ENCODE peak calls at places on chromosomes 3 and 15, in five cellular contexts. J is GM23338, K is HepG2, L is GM12878, Y is K562. F is an unnamed sample.

GRCh38 chr3:129359102-129359461 is 69.4 kb downstream of the EFCAB12 start:
- DNase-seq in J (no peak), K (no peak), L (no peak), Y (no peak), F (peak; percentile 16)

GRCh38 chr3:150384517-150385212 is 23.4 kb upstream of the TSC22D2 start:
- DNase-seq in J (peak; percentile 89), K (peak; percentile 76), L (peak; percentile 97), Y (peak; percentile 70), F (no peak)

GRCh38 chr3:120615863-120616599 is 19.9 kb downstream of the NDUFB4 start:
- DNase-seq in J (peak; percentile 13), K (no peak), L (no peak), Y (no peak), F (no peak)

GRCh38 chr3:39180546-39181346 is 11.6 kb downstream of the XIRP1 start:
- DNase-seq in J (peak; percentile 94), K (peak; percentile 74), L (peak; percentile 39), Y (peak; percentile 99), F (peak; percentile 76)

GRCh38 chr3:23094890-23095462 is 108.2 kb upstream of the UBE2E2 start:
- DNase-seq in J (peak; percentile 18), K (peak; percentile 28), L (no peak), Y (no peak), F (peak; percentile 68)

GRCh38 chr15:29952245-29952644 is 130.0 kb upstream of the TJP1 start:
- DNase-seq in J (no peak), K (no peak), L (no peak), Y (no peak), F (no peak)

GRCh38 chr3:17157713-17158112 is 273.0 kb downstream of the PLCL2 start:
- DNase-seq in J (no peak), K (no peak), L (no peak), Y (no peak), F (peak; percentile 27)

GRCh38 chr3:150145659-150146058 is 175.0 kb upstream of the PFN2 start:
- DNase-seq in J (no peak), K (no peak), L (no peak), Y (no peak), F (no peak)

GRCh38 chr3:58353722-58354553 is 21.2 kb downstream of the PXK start:
- DNase-seq in J (peak; percentile 22), K (no peak), L (no peak), Y (no peak), F (no peak)

GRCh38 chr3:49839193-49839809 is 17.1 kb downstream of the TRAIP start:
- DNase-seq in J (peak; percentile 89), K (peak; percentile 63), L (peak; percentile 23), Y (peak; percentile 53), F (peak; percentile 40)

GRCh38 chr15:74203914-74204431 is 1.4 kb upstream of the STRA6 start:
- DNase-seq in J (peak; percentile 67), K (no peak), L (no peak), Y (no peak), F (no peak)

GRCh38 chr3:136250862-136251460 is 821 bp downstream of the PCCB start:
- DNase-seq in J (peak; percentile 34), K (peak; percentile 64), L (peak; percentile 16), Y (peak; percentile 71), F (no peak)

GRCh38 chr3:150556792-150557191 is 10.2 kb downstream of the EIF2A start:
- DNase-seq in J (no peak), K (no peak), L (no peak), Y (no peak), F (no peak)

GRCh38 chr3:45765956-45766355 is 30.4 kb downstream of the SLC6A20 start:
- DNase-seq in J (no peak), K (no peak), L (no peak), Y (no peak), F (no peak)

GRCh38 chr15:71093089-71094024 is 21.9 kb upstream of the THSD4 start:
- DNase-seq in J (no peak), K (no peak), L (no peak), Y (no peak), F (peak; percentile 61)

GRCh38 chr3:169660709-169661566 is 2.6 kb downstream of the MECOM start:
- DNase-seq in J (peak; percentile 53), K (no peak), L (no peak), Y (no peak), F (no peak)

GRCh38 chr15:39602143-39602542 is 21.3 kb downstream of the THBS1 start:
- DNase-seq in J (peak; percentile 78), K (peak; percentile 40), L (no peak), Y (no peak), F (no peak)

GRCh38 chr3:106877632-106878031 is 499.6 kb upstream of the CCDC54 start:
- DNase-seq in J (no peak), K (no peak), L (no peak), Y (no peak), F (no peak)

GRCh38 chr3:106881177-106881576 is 496.1 kb upstream of the CCDC54 start:
- DNase-seq in J (no peak), K (no peak), L (no peak), Y (no peak), F (no peak)

DNA sequence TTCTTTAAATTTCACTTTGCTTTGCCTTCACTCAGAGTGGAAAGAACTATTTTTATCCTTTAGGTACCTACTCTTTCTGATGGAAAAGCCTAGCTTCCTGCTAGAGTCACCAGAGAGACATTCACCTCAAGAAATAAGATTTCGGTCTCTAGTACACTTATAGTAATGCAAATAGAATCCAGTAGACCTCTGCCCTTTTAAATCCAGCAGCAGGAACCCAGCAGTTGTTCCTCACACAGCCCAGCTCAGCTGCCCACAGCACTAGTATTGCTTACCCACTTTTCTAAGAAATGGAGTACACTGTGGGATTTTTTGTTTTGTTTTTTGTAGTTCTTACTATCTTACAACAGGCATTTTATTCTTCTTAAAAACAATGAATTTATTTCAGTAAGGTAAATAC is 497.0 kb upstream of the CCDC54 start:
- DNase-seq in J (peak; percentile 32), K (no peak), L (no peak), Y (no peak), F (no peak)
- TF ChIP-seq JUNB in J (no peak), K (no peak), L (no peak), Y (no peak), F (no peak)

DNA sequence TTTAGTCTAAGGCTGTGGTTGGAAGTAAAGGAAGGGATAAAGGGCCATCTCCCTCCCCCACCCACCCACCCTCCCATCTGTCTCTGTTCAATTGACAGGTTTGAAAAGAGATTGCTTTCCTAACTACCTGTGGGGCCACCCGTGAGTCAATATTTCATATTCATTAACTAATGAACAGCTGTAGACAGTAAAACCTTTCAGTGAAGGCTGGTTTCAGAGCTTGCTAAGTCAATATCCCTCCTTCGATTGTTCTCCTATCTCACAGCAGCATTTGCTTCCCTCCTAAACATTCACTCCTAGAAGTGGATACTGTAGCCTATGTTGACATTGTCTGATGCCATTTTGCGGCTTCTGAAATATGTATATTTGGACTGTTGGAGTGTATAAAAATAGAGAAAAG is 85.9 kb upstream of the SYNPR start:
- DNase-seq in J (no peak), K (no peak), L (no peak), Y (no peak), F (no peak)
- TF ChIP-seq JUNB in J (no peak), K (no peak), L (no peak), Y (no peak), F (no peak)

GRCh38 chr15:47383102-47383501 is 334.2 kb upstream of the SEMA6D start:
- DNase-seq in J (no peak), K (no peak), L (no peak), Y (no peak), F (no peak)
- TF ChIP-seq JUNB in J (no peak), K (no peak), L (no peak), Y (no peak), F (no peak)

GRCh38 chr3:19046440-19046839 is 101.9 kb upstream of the KCNH8 start:
- DNase-seq in J (peak; percentile 3), K (no peak), L (no peak), Y (no peak), F (peak; percentile 6)
- TF ChIP-seq JUNB in J (no peak), K (no peak), L (no peak), Y (no peak), F (no peak)

GRCh38 chr15:65355173-65355982 is 22.4 kb downstream of the IGDCC3 start:
- DNase-seq in J (peak; percentile 71), K (peak; percentile 29), L (no peak), Y (peak; percentile 59), F (no peak)
- TF ChIP-seq JUNB in J (no peak), K (no peak), L (no peak), Y (no peak), F (no peak)

GRCh38 chr3:171282041-171282440 is 178.2 kb downstream of the TNIK start:
- DNase-seq in J (no peak), K (no peak), L (no peak), Y (no peak), F (no peak)
- TF ChIP-seq JUNB in J (no peak), K (no peak), L (no peak), Y (no peak), F (no peak)

GRCh38 chr3:101532783-101533602 is 20.0 kb upstream of the SENP7 start:
- DNase-seq in J (no peak), K (no peak), L (no peak), Y (no peak), F (no peak)
- TF ChIP-seq JUNB in J (no peak), K (no peak), L (no peak), Y (no peak), F (no peak)